ENCODE peak calls at places on chromosomes 13 and 19, in four cellular contexts. One of them, this sample, is unnamed.

GRCh38 chr19:20385056-20385455 is 180.5 kb downstream of the ZNF737 start:
- DNase-seq in adrenal gland: no peak
- DNase-seq in transverse colon: no peak
- DNase-seq in HCT116: no peak
- DNase-seq in this sample: no peak

GRCh38 chr13:83121904-83122303 is 760.4 kb downstream of the SLITRK1 start:
- DNase-seq in HCT116: no peak
- DNase-seq in transverse colon: no peak
- DNase-seq in adrenal gland: no peak
- DNase-seq in this sample: no peak

GRCh38 chr13:42832341-42833153 is 51.2 kb downstream of the FAM216B start:
- DNase-seq in HCT116: no peak
- DNase-seq in transverse colon: peak; percentile 31
- DNase-seq in adrenal gland: no peak
- DNase-seq in this sample: no peak

GRCh38 chr13:39159971-39160370 is 121.7 kb downstream of the NHLRC3 start:
- DNase-seq in transverse colon: no peak
- DNase-seq in adrenal gland: no peak
- DNase-seq in HCT116: no peak
- DNase-seq in this sample: no peak

GRCh38 chr13:29336356-29336755 is 259.1 kb downstream of the SLC7A1 start:
- DNase-seq in adrenal gland: no peak
- DNase-seq in HCT116: no peak
- DNase-seq in transverse colon: no peak
- DNase-seq in this sample: no peak

GRCh38 chr19:18233224-18233825 is 7.1 kb upstream of the PDE4C start:
- DNase-seq in transverse colon: peak; percentile 38
- DNase-seq in adrenal gland: no peak
- DNase-seq in HCT116: no peak
- DNase-seq in this sample: peak; percentile 76

GRCh38 chr19:6711605-6712004 is 8.8 kb downstream of the C3 start:
- DNase-seq in HCT116: no peak
- DNase-seq in transverse colon: no peak
- DNase-seq in adrenal gland: no peak
- DNase-seq in this sample: no peak

GRCh38 chr13:111575276-111575675 is 254.8 kb downstream of the TEX29 start:
- DNase-seq in transverse colon: no peak
- DNase-seq in HCT116: no peak
- DNase-seq in adrenal gland: no peak
- DNase-seq in this sample: no peak

GRCh38 chr19:13329766-13330165 is 176.5 kb downstream of the CACNA1A start:
- DNase-seq in transverse colon: no peak
- DNase-seq in adrenal gland: no peak
- DNase-seq in HCT116: no peak
- DNase-seq in this sample: no peak

GRCh38 chr13:102311901-102312300 is 89.9 kb downstream of the FGF14 start:
- DNase-seq in transverse colon: no peak
- DNase-seq in adrenal gland: no peak
- DNase-seq in HCT116: no peak
- DNase-seq in this sample: no peak

GRCh38 chr19:5038631-5039271 is 69.8 kb downstream of the KDM4B start:
- DNase-seq in adrenal gland: no peak
- DNase-seq in transverse colon: no peak
- DNase-seq in HCT116: no peak
- DNase-seq in this sample: peak; percentile 25

GRCh38 chr13:28204043-28204442 is 65.7 kb downstream of the PAN3 start:
- DNase-seq in HCT116: no peak
- DNase-seq in transverse colon: no peak
- DNase-seq in adrenal gland: no peak
- DNase-seq in this sample: no peak

GRCh38 chr13:112624040-112624439 is 36.1 kb upstream of the TUBGCP3 start:
- DNase-seq in transverse colon: no peak
- DNase-seq in HCT116: no peak
- DNase-seq in adrenal gland: no peak
- DNase-seq in this sample: no peak

GRCh38 chr13:99218969-99219368 is 18.3 kb downstream of the UBAC2 start:
- DNase-seq in adrenal gland: no peak
- DNase-seq in HCT116: no peak
- DNase-seq in transverse colon: peak; percentile 25
- DNase-seq in this sample: no peak

GRCh38 chr19:38676023-38676877 is 28.8 kb downstream of the ACTN4 start:
- DNase-seq in transverse colon: no peak
- DNase-seq in adrenal gland: no peak
- DNase-seq in HCT116: no peak
- DNase-seq in this sample: peak; percentile 74

GRCh38 chr19:12314553-12314952 is 18.9 kb downstream of the ZNF563 start:
- DNase-seq in HCT116: no peak
- DNase-seq in adrenal gland: no peak
- DNase-seq in transverse colon: no peak
- DNase-seq in this sample: no peak

GRCh38 chr13:88932950-88933349 is 1261.8 kb downstream of the SLITRK5 start:
- DNase-seq in adrenal gland: no peak
- DNase-seq in transverse colon: no peak
- DNase-seq in HCT116: no peak
- DNase-seq in this sample: no peak

GRCh38 chr19:19137556-19138109 is 645 bp downstream of the TMEM161A start:
- DNase-seq in transverse colon: no peak
- DNase-seq in adrenal gland: no peak
- DNase-seq in HCT116: no peak
- DNase-seq in this sample: no peak

GRCh38 chr19:19482785-19483625 is 32.3 kb downstream of the TSSK6 start:
- DNase-seq in transverse colon: no peak
- DNase-seq in adrenal gland: no peak
- DNase-seq in HCT116: no peak
- DNase-seq in this sample: no peak

GRCh38 chr19:8575467-8575997 is 1.7 kb downstream of the MYO1F start:
- DNase-seq in adrenal gland: no peak
- DNase-seq in HCT116: no peak
- DNase-seq in transverse colon: peak; percentile 38
- DNase-seq in this sample: peak; percentile 17

GRCh38 chr19:3387645-3388589 is 21.5 kb downstream of the NFIC start:
- DNase-seq in HCT116: no peak
- DNase-seq in transverse colon: peak; percentile 89
- DNase-seq in adrenal gland: peak; percentile 93
- DNase-seq in this sample: no peak

DNA sequence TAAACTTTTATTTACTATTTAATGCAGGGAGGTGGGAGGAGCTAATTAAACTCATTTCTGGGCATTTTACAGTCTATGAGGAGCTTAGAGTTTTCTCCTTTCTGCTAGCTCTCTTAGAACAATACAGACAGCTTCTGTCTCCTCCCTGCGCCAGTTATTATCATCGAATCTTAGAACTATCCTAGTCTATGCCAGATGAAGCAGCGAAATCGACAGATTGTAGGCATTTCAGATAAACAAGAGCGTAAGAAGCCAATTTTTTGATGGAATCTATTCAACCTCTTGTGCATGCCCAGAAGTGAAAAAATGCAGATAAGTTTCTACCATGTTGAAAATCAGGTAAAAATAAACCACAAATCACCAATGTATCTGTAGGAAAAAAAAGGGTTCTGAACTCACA is 297.1 kb downstream of the KLF12 start:
- DNase-seq in HCT116: no peak
- DNase-seq in adrenal gland: no peak
- DNase-seq in transverse colon: no peak
- DNase-seq in this sample: no peak
- TF ChIP-seq POLR2A in HCT116: no peak
- TF ChIP-seq POLR2A in adrenal gland: no peak
- TF ChIP-seq POLR2A in transverse colon: no peak
- TF ChIP-seq POLR2A in this sample: no peak

GRCh38 chr13:25871389-25872125 is 180.3 kb downstream of the SHISA2 start:
- DNase-seq in HCT116: no peak
- DNase-seq in adrenal gland: no peak
- DNase-seq in transverse colon: no peak
- DNase-seq in this sample: no peak

GRCh38 chr13:25876256-25876655 is 175.6 kb downstream of the SHISA2 start:
- DNase-seq in adrenal gland: no peak
- DNase-seq in transverse colon: no peak
- DNase-seq in HCT116: no peak
- DNase-seq in this sample: no peak

GRCh38 chr13:25872871-25873607 is 178.8 kb downstream of the SHISA2 start:
- DNase-seq in HCT116: no peak
- DNase-seq in adrenal gland: no peak
- DNase-seq in transverse colon: no peak
- DNase-seq in this sample: no peak

GRCh38 chr13:25874907-25875306 is 176.9 kb downstream of the SHISA2 start:
- DNase-seq in transverse colon: peak; percentile 26
- DNase-seq in adrenal gland: no peak
- DNase-seq in HCT116: no peak
- DNase-seq in this sample: no peak

GRCh38 chr13:25874064-25874737 is 177.6 kb downstream of the SHISA2 start:
- DNase-seq in adrenal gland: no peak
- DNase-seq in HCT116: no peak
- DNase-seq in transverse colon: no peak
- DNase-seq in this sample: no peak
- TF ChIP-seq POLR2A in adrenal gland: no peak
- TF ChIP-seq POLR2A in HCT116: no peak
- TF ChIP-seq POLR2A in transverse colon: no peak
- TF ChIP-seq POLR2A in this sample: no peak

DNA sequence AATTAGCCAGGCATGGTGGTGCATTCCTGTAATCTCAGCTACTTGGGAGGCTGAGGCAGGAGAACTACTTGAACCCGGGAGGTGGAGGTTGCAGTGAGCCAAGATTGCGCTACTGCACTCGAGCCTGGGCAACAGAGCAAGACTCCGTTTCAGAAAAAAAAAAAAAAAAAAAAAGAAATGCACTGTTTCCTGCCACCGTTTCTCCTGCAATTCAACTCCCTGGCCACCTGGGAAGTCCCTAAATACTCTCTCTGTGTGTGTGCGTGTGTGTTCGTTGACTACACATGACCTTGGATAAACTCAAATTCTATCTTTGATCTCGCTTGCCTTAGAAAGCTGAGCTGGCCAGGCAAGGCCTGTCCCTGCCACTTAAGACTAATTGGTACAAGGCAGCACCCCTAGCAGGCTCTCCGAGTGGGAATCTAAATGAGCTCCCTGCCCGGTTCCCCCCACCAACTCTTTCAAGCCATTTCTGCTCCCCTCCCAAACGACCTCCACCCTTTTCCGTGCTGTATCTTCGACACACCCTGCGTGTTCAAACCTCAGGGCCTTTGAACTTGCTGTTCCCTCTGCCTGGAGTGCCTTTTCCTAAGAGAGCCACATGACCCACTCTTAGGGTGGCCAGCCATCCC is 5.2 kb upstream of the BCAT2 start:
- DNase-seq in adrenal gland: peak; percentile 90
- DNase-seq in transverse colon: no peak
- DNase-seq in HCT116: no peak
- DNase-seq in this sample: no peak
- TF ChIP-seq POLR2A in adrenal gland: no peak
- TF ChIP-seq POLR2A in transverse colon: no peak
- TF ChIP-seq POLR2A in HCT116: no peak
- TF ChIP-seq POLR2A in this sample: no peak

GRCh38 chr19:1673645-1674292 is 21.4 kb upstream of the TCF3 start:
- DNase-seq in transverse colon: no peak
- DNase-seq in adrenal gland: no peak
- DNase-seq in HCT116: no peak
- DNase-seq in this sample: peak; percentile 38
- TF ChIP-seq POLR2A in transverse colon: no peak
- TF ChIP-seq POLR2A in adrenal gland: no peak
- TF ChIP-seq POLR2A in HCT116: no peak
- TF ChIP-seq POLR2A in this sample: no peak

DNA sequence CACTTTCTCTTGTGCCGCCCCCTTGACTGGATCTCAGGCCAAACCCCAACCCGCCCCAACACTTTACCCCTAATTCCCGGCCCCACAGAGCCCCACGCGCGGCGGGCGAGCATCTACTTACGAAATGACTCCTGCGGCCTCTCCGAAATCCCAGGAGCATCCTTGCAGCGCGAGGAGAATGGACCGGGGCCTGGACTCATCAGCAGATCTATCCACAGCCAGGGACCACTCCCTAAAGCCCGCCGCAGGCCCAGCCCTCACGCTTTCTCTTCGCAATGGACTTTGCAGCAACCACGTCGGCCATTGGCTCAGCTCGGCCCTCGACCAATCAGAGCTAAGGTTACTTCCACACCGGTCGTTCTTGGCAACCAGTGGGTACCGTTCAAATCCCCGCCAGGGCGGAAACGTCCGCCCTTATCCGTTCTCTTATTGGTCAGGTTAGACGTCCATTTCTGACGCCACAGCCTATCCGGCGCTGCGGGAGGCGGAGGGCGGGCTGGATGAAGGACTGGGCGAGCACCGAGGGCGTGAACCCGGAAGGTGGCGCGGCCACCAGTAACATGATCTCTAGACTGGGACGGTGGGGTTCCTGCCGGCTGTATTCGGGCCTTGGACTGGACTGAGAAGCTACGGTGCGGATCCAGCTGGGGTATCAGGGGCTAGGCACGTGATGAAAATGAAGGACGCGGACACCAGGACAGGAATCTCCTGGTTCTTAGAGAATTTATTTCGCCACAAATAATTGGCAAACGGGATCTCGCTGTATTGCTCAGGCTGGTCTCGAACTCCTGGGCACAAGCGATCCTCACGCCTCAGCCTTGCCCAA is at the start of the genes CEP89 and FAAP24:
- DNase-seq in HCT116: peak; percentile 99
- DNase-seq in transverse colon: peak; percentile 99
- DNase-seq in adrenal gland: peak; percentile 100
- DNase-seq in this sample: peak; percentile 100
- TF ChIP-seq POLR2A in HCT116: peak; percentile 40
- TF ChIP-seq POLR2A in transverse colon: peak; percentile 63
- TF ChIP-seq POLR2A in adrenal gland: no peak
- TF ChIP-seq POLR2A in this sample: peak; percentile 77

DNA sequence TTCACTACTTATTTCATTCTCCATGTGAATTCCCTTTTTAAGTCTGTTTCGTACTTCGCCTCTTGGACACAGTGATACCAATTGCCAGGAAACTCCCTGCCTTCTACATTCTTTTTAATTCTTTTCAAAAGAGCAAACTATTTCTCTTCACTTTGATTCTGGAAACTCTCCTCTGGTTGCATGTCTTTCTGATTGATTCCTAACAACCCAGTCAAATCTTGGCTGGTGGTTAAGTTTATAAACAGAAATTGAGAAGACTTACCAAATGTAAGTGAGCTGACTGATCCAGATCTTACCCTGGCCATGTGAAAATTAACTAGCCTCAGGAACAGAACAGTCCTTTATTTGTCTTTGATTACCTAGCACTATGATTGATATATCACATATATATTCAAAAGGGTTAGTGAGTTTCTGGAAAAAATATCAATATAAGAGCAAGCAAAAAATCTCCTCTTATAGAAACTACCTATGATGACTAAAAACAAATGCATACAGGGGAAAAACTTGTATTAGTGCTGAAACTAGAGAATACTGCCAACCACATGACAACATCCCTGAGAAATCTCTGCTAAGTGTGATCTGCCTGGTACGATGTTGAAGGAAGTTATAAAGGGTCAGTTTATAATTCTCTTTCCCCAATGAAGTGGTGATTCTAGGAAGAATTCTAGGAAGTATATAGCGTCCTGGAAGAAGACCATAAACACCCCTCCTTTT is 152.6 kb upstream of the HTR2A start:
- DNase-seq in HCT116: no peak
- DNase-seq in transverse colon: no peak
- DNase-seq in adrenal gland: no peak
- DNase-seq in this sample: no peak
- TF ChIP-seq POLR2A in HCT116: no peak
- TF ChIP-seq POLR2A in transverse colon: no peak
- TF ChIP-seq POLR2A in adrenal gland: no peak
- TF ChIP-seq POLR2A in this sample: no peak

This sample was measured in erythroblast.